ENCODE peak calls at places on chromosomes 7 and 10, in nine cellular contexts. K, V, B, U, I, T, O, E and X are unnamed samples.

GRCh38 chr10:130545122-130545521 is 408.9 kb downstream of the GLRX3 start:
- DNase-seq in K (no peak), V (no peak), B (no peak), U (no peak), I (no peak), T (no peak), O (no peak), E (no peak), X (no peak)

GRCh38 chr7:157676001-157676400 is 339.2 kb downstream of the DNAJB6 start:
- DNase-seq in K (no peak), V (no peak), B (no peak), U (no peak), I (no peak), T (peak; percentile 50), O (no peak), E (no peak), X (no peak)

GRCh38 chr10:78515037-78515872 is 481.6 kb downstream of the RPS24 start:
- DNase-seq in K (peak; percentile 62), V (peak; percentile 59), B (no peak), U (peak; percentile 11), I (no peak), T (no peak), O (no peak), E (no peak), X (no peak)

GRCh38 chr10:44575601-44576380 is 190.9 kb upstream of the CXCL12 start:
- DNase-seq in K (peak; percentile 73), V (no peak), B (no peak), U (no peak), I (no peak), T (no peak), O (no peak), E (no peak), X (no peak)

GRCh38 chr10:91042069-91042468 is 121.2 kb upstream of the ANKRD1 start:
- DNase-seq in K (no peak), V (no peak), B (no peak), U (no peak), I (no peak), T (no peak), O (no peak), E (no peak), X (no peak)

GRCh38 chr10:80454526-80455460 is 683 bp downstream of the TSPAN14 start:
- DNase-seq in K (peak; percentile 88), V (no peak), B (no peak), U (no peak), I (no peak), T (peak; percentile 85), O (no peak), E (peak; percentile 62), X (peak; percentile 55)

GRCh38 chr7:80719261-80719660 is 80.8 kb downstream of the CD36 start:
- DNase-seq in K (no peak), V (peak; percentile 20), B (no peak), U (no peak), I (no peak), T (no peak), O (no peak), E (no peak), X (peak; percentile 76)

GRCh38 chr7:30923009-30923773 is 11.5 kb downstream of the AQP1 start:
- DNase-seq in K (peak; percentile 79), V (no peak), B (no peak), U (peak; percentile 11), I (no peak), T (peak; percentile 54), O (no peak), E (no peak), X (no peak)

GRCh38 chr7:41491752-41492405 is 211.0 kb downstream of the INHBA start:
- DNase-seq in K (no peak), V (no peak), B (no peak), U (no peak), I (no peak), T (no peak), O (no peak), E (no peak), X (peak; percentile 50)

GRCh38 chr7:94133460-94133859 is 129.3 kb upstream of the BET1 start:
- DNase-seq in K (no peak), V (no peak), B (no peak), U (no peak), I (no peak), T (no peak), O (peak; percentile 5), E (no peak), X (peak; percentile 71)

GRCh38 chr10:3074145-3074665 is 6.9 kb downstream of the PFKP start:
- DNase-seq in K (no peak), V (peak; percentile 60), B (no peak), U (no peak), I (no peak), T (no peak), O (peak; percentile 76), E (no peak), X (no peak)

GRCh38 chr7:54796150-54796549 is 37.1 kb upstream of the SEC61G start:
- DNase-seq in K (no peak), V (no peak), B (no peak), U (no peak), I (no peak), T (no peak), O (no peak), E (no peak), X (no peak)

GRCh38 chr7:8200717-8201116 is 61.2 kb downstream of the ICA1 start:
- DNase-seq in K (no peak), V (no peak), B (no peak), U (no peak), I (no peak), T (no peak), O (no peak), E (no peak), X (no peak)

GRCh38 chr7:128099204-128099671 is 68.0 kb upstream of the LRRC4 start:
- DNase-seq in K (no peak), V (peak; percentile 29), B (no peak), U (no peak), I (no peak), T (no peak), O (peak; percentile 44), E (no peak), X (peak; percentile 49)

DNA sequence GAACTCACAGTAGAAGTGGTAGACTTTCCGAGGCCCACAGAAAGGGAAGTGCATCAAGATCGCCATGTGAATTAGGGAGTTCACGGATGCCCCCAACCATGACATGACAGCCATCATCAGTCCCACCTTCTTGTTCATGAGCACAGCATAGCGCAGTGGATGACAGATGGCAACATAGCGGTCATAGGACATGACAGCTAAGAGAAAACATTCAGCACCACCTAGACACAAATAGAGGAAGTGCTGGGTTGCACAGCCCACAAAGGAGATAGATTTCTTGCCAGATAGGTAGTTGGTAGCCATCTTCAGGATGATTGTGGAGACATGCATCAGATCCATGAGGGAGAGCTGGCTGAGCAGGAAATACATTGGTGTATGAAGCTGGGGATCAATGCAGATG is 342 bp downstream of the OR2AE1 start:
- DNase-seq in K (no peak), V (no peak), B (no peak), U (no peak), I (no peak), T (no peak), O (no peak), E (no peak), X (no peak)
- TF ChIP-seq CTCF in K (no peak), V (no peak), B (no peak), U (no peak), I (no peak), T (no peak), O (no peak), E (no peak), X (no peak)

GRCh38 chr10:4267084-4267774 is 482.2 kb upstream of the KLF6 start:
- DNase-seq in K (no peak), V (no peak), B (no peak), U (no peak), I (no peak), T (no peak), O (peak; percentile 34), E (no peak), X (peak; percentile 54)
- TF ChIP-seq CTCF in K (peak; percentile 42), V (peak; percentile 37), B (no peak), U (no peak), I (peak; percentile 36), T (no peak), O (peak; percentile 21), E (no peak), X (peak; percentile 47)

GRCh38 chr10:104894711-104895110 is 253.6 kb downstream of the SORCS3 start:
- DNase-seq in K (no peak), V (no peak), B (no peak), U (no peak), I (no peak), T (no peak), O (no peak), E (no peak), X (no peak)

GRCh38 chr10:104893711-104894110 is 252.6 kb downstream of the SORCS3 start:
- DNase-seq in K (no peak), V (no peak), B (no peak), U (no peak), I (no peak), T (no peak), O (no peak), E (no peak), X (no peak)

GRCh38 chr10:104895981-104896380 is 254.9 kb downstream of the SORCS3 start:
- DNase-seq in K (no peak), V (no peak), B (no peak), U (no peak), I (no peak), T (no peak), O (no peak), E (no peak), X (no peak)

GRCh38 chr10:104895541-104895940 is 254.5 kb downstream of the SORCS3 start:
- DNase-seq in K (no peak), V (no peak), B (no peak), U (no peak), I (no peak), T (no peak), O (no peak), E (no peak), X (no peak)

GRCh38 chr10:104892879-104893278 is 251.8 kb downstream of the SORCS3 start:
- DNase-seq in K (no peak), V (no peak), B (no peak), U (no peak), I (no peak), T (no peak), O (no peak), E (no peak), X (no peak)
- TF ChIP-seq CTCF in K (no peak), V (no peak), B (no peak), U (no peak), I (no peak), T (no peak), O (no peak), E (no peak), X (no peak)

GRCh38 chr7:98877146-98877545 is 1.2 kb upstream of the TRRAP start:
- DNase-seq in K (no peak), V (no peak), B (no peak), U (no peak), I (no peak), T (peak; percentile 42), O (no peak), E (no peak), X (no peak)

GRCh38 chr7:98877692-98878364 is 504 bp upstream of the TRRAP start:
- DNase-seq in K (no peak), V (no peak), B (no peak), U (peak; percentile 32), I (no peak), T (peak; percentile 52), O (no peak), E (no peak), X (no peak)

GRCh38 chr7:98879198-98879988 is 1.1 kb downstream of the TRRAP start:
- DNase-seq in K (no peak), V (peak; percentile 59), B (peak; percentile 51), U (peak; percentile 39), I (peak; percentile 36), T (peak; percentile 66), O (peak; percentile 44), E (peak; percentile 82), X (peak; percentile 42)

GRCh38 chr7:98879989-98880337 is 1.6 kb downstream of the TRRAP start:
- DNase-seq in K (no peak), V (no peak), B (no peak), U (no peak), I (no peak), T (no peak), O (no peak), E (no peak), X (no peak)

GRCh38 chr7:98878365-98879197 is at the start of gene TRRAP:
- DNase-seq in K (peak; percentile 94), V (peak; percentile 63), B (peak; percentile 69), U (peak; percentile 38), I (peak; percentile 58), T (peak; percentile 89), O (peak; percentile 64), E (peak; percentile 92), X (peak; percentile 73)
- TF ChIP-seq CTCF in K (peak; percentile 99), V (peak; percentile 76), B (peak; percentile 89), U (peak; percentile 23), I (peak; percentile 89), T (peak; percentile 91), O (peak; percentile 95), E (peak; percentile 75), X (peak; percentile 53)